ENCODE peak calls at places on chromosome 14, in ten cellular contexts. Q, P, R, X, N, G, B, I, E and J are unnamed samples.

GRCh38 chr14:93005838-93006237 is 82.9 kb downstream of the CHGA start:
- DNase-seq in N (no peak), P (no peak), B (no peak), Q (no peak), I (no peak), E (no peak), R (no peak), X (no peak), G (no peak), J (no peak)

GRCh38 chr14:49621114-49621881 is 699 bp downstream of the MGAT2 start:
- DNase-seq in E (peak), G (peak), Q (peak), R (peak), N (no peak), I (peak), X (peak), B (peak), P (no peak), J (no peak)

GRCh38 chr14:95935228-95935822 is 58.7 kb downstream of the TUNAR start:
- DNase-seq in P (no peak), G (no peak), B (no peak), N (no peak), E (peak), Q (peak), X (no peak), R (no peak), I (peak), J (no peak)

GRCh38 chr14:62018606-62019005 is 256.4 kb downstream of the SNAPC1 start:
- DNase-seq in X (no peak), E (no peak), B (no peak), I (no peak), Q (no peak), G (no peak), N (no peak), P (no peak), R (no peak), J (no peak)

GRCh38 chr14:73887116-73887490 is 444 bp downstream of the ZNF410 start:
- DNase-seq in R (no peak), X (no peak), I (no peak), Q (no peak), N (no peak), G (no peak), B (peak), E (no peak), P (no peak), J (no peak)

GRCh38 chr14:100142073-100143040 is 17.1 kb downstream of the DEGS2 start:
- DNase-seq in B (no peak), N (no peak), E (no peak), R (no peak), Q (no peak), I (no peak), X (no peak), G (peak), P (no peak), J (no peak)

GRCh38 chr14:94312481-94313246 is 10.5 kb downstream of the SERPINA6 start:
- DNase-seq in P (no peak), E (no peak), G (no peak), I (no peak), N (no peak), R (no peak), X (no peak), B (no peak), Q (no peak), J (no peak)

GRCh38 chr14:56300495-56300894 is 182.3 kb downstream of the PELI2 start:
- DNase-seq in B (no peak), X (no peak), Q (no peak), E (no peak), I (no peak), N (no peak), P (no peak), R (no peak), G (no peak), J (no peak)

GRCh38 chr14:92675421-92675820 is 73.0 kb downstream of the LGMN start:
- DNase-seq in Q (no peak), R (no peak), E (no peak), G (no peak), X (no peak), B (no peak), P (no peak), I (no peak), N (no peak), J (no peak)

GRCh38 chr14:26595922-26596721 is 1.7 kb downstream of the NOVA1 start:
- DNase-seq in N (no peak), G (no peak), I (peak), E (no peak), X (no peak), B (no peak), R (no peak), P (no peak), Q (no peak), J (no peak)

GRCh38 chr14:73782623-73783022 is 68.4 kb upstream of the PNMA1 start:
- DNase-seq in Q (no peak), G (no peak), N (no peak), I (no peak), P (no peak), R (no peak), X (no peak), B (no peak), E (no peak), J (no peak)

GRCh38 chr14:49879683-49880204 is 13.1 kb upstream of the ARF6 start:
- DNase-seq in E (peak), X (peak), I (no peak), R (peak), P (no peak), N (peak), G (no peak), B (no peak), Q (no peak), J (no peak)

GRCh38 chr14:89212386-89213235 is 204.4 kb downstream of the FOXN3 start:
- DNase-seq in R (no peak), N (no peak), P (no peak), E (peak), Q (no peak), I (no peak), G (no peak), X (no peak), B (no peak), J (no peak)

GRCh38 chr14:91293281-91293680 is 48.8 kb upstream of the GPR68 start:
- DNase-seq in G (no peak), E (no peak), N (no peak), P (no peak), B (no peak), R (no peak), X (no peak), Q (no peak), I (no peak), J (no peak)

GRCh38 chr14:71698027-71698426 is 234.2 kb upstream of the RGS6 start:
- DNase-seq in X (no peak), N (no peak), R (no peak), B (no peak), P (no peak), Q (no peak), G (no peak), I (no peak), E (no peak), J (no peak)

GRCh38 chr14:74784634-74785033 is 21.5 kb downstream of the YLPM1 start:
- DNase-seq in G (no peak), X (no peak), P (no peak), N (no peak), E (no peak), R (no peak), Q (no peak), I (no peak), B (no peak), J (no peak)

GRCh38 chr14:100268591-100269207 is 29.8 kb downstream of the YY1 start:
- DNase-seq in E (no peak), X (no peak), G (no peak), Q (no peak), N (no peak), P (no peak), R (no peak), I (no peak), B (no peak), J (no peak)

GRCh38 chr14:104073764-104074163 is 11.7 kb upstream of the ASPG start:
- DNase-seq in G (no peak), I (no peak), E (no peak), X (no peak), B (no peak), R (no peak), P (no peak), N (no peak), Q (no peak), J (no peak)

GRCh38 chr14:92981726-92982125 is 58.8 kb downstream of the CHGA start:
- DNase-seq in I (no peak), E (no peak), Q (no peak), R (no peak), X (no peak), N (no peak), P (no peak), G (no peak), B (no peak), J (no peak)

GRCh38 chr14:92121207-92121669 is 268 bp downstream of the NDUFB1 start:
- DNase-seq in R (peak), P (peak), G (no peak), X (no peak), I (peak), E (no peak), N (no peak), B (no peak), Q (peak), J (no peak)

GRCh38 chr14:27386391-27386790 is 788.6 kb upstream of the NOVA1 start:
- DNase-seq in P (no peak), X (no peak), E (no peak), G (no peak), I (no peak), R (no peak), B (no peak), Q (no peak), N (no peak), J (no peak)

GRCh38 chr14:63045612-63046320 is 508 bp upstream of the KCNH5 start:
- DNase-seq in R (no peak), X (peak), N (no peak), E (no peak), I (peak), G (no peak), B (no peak), P (no peak), Q (peak), J (no peak)

GRCh38 chr14:21891921-21892320 is 218.3 kb upstream of the OR4E1 start:
- DNase-seq in R (no peak), X (no peak), Q (no peak), G (no peak), N (no peak), B (no peak), E (no peak), I (no peak), P (no peak), J (no peak)